ENCODE peak calls at places on chromosomes 5 and 9, in eight cellular contexts. F is stimulated activated CD4-positive, alpha-beta T cell treated with anti-CD3 and anti-CD28 coated beads, Interleukin-1b, Interleukin-23, amount 100 ng/mL, for 24 hours; B is left ventricle myocardium inferior; Y is foreskin fibroblast; S is LoVo; N is B cell; J is fibroblast of mammary gland; G is astrocyte. R is an unnamed sample.

GRCh38 chr9:127942152-127943010 is 4.7 kb upstream of the DPM2 start:
- DNase-seq in F (no peak), B (peak; percentile 71), Y (peak; percentile 50), S (peak; percentile 41), N (peak; percentile 63), J (peak; percentile 70), G (no peak), R (no peak)

GRCh38 chr9:128470560-128470959 is 14.8 kb downstream of the ODF2 start:
- DNase-seq in F (no peak), B (no peak), Y (peak; percentile 22), S (no peak), N (no peak), J (peak; percentile 75), G (peak; percentile 38), R (no peak)

GRCh38 chr5:120507826-120508463 is 43.8 kb downstream of the PRR16 start:
- DNase-seq in F (no peak), B (no peak), Y (no peak), S (no peak), N (no peak), J (no peak), G (no peak), R (no peak)

GRCh38 chr9:88713022-88713421 is 178.0 kb downstream of the NXNL2 start:
- DNase-seq in F (no peak), B (no peak), Y (no peak), S (no peak), N (no peak), J (no peak), G (no peak), R (no peak)

GRCh38 chr9:121331992-121332685 is 37.9 kb downstream of the STOM start:
- DNase-seq in F (no peak), B (no peak), Y (peak; percentile 36), S (no peak), N (no peak), J (peak; percentile 77), G (no peak), R (no peak)

GRCh38 chr9:11457809-11458785 is 845.3 kb upstream of the PTPRD start:
- DNase-seq in F (no peak), B (no peak), Y (no peak), S (no peak), N (no peak), J (peak; percentile 3), G (no peak), R (no peak)

GRCh38 chr5:146722361-146722779 is 156.2 kb downstream of the PPP2R2B start:
- DNase-seq in F (no peak), B (no peak), Y (no peak), S (no peak), N (no peak), J (peak; percentile 21), G (peak; percentile 67), R (no peak)

GRCh38 chr5:139402561-139403158 is 1.2 kb downstream of the SPATA24 start:
- DNase-seq in F (no peak), B (no peak), Y (no peak), S (no peak), N (no peak), J (no peak), G (no peak), R (no peak)

GRCh38 chr5:96408276-96408777 is 24.7 kb downstream of the PCSK1 start:
- DNase-seq in F (no peak), B (no peak), Y (peak; percentile 71), S (no peak), N (no peak), J (peak; percentile 96), G (peak; percentile 92), R (no peak)

GRCh38 chr9:88691811-88692210 is 156.8 kb downstream of the NXNL2 start:
- DNase-seq in F (no peak), B (no peak), Y (peak; percentile 35), S (no peak), N (no peak), J (peak; percentile 66), G (peak; percentile 55), R (no peak)

GRCh38 chr9:99430301-99430700 is 208.2 kb downstream of the SEC61B start:
- DNase-seq in F (no peak), B (no peak), Y (peak; percentile 78), S (no peak), N (no peak), J (peak; percentile 94), G (peak; percentile 88), R (no peak)

GRCh38 chr5:56807698-56808097 is 7.7 kb upstream of the MAP3K1 start:
- DNase-seq in F (no peak), B (no peak), Y (no peak), S (no peak), N (no peak), J (no peak), G (no peak), R (no peak)

GRCh38 chr5:146002491-146002890 is 66.1 kb downstream of the SH3RF2 start:
- DNase-seq in F (no peak), B (no peak), Y (no peak), S (no peak), N (no peak), J (no peak), G (no peak), R (no peak)

GRCh38 chr9:38486056-38486455 is 61.8 kb upstream of the IGFBPL1 start:
- DNase-seq in F (no peak), B (no peak), Y (no peak), S (no peak), N (no peak), J (no peak), G (no peak), R (no peak)

GRCh38 chr9:123401879-123402513 is 46.0 kb downstream of the CRB2 start:
- DNase-seq in F (no peak), B (no peak), Y (peak; percentile 49), S (peak; percentile 8), N (no peak), J (peak; percentile 45), G (peak; percentile 20), R (no peak)

GRCh38 chr5:56561-57290 is 35.2 kb upstream of the PLEKHG4B start:
- DNase-seq in F (no peak), B (no peak), Y (no peak), S (peak; percentile 51), N (no peak), J (peak; percentile 42), G (peak; percentile 26), R (peak; percentile 57)

GRCh38 chr9:92232190-92232589 is 61.3 kb downstream of the IARS1 start:
- DNase-seq in F (no peak), B (no peak), Y (no peak), S (no peak), N (no peak), J (no peak), G (no peak), R (no peak)

GRCh38 chr5:32076699-32077695 is 97.1 kb downstream of the GOLPH3 start:
- DNase-seq in F (peak; percentile 9), B (peak; percentile 50), Y (peak; percentile 36), S (peak; percentile 67), N (no peak), J (peak; percentile 64), G (peak; percentile 86), R (peak; percentile 47)

GRCh38 chr5:50874277-50874984 is 208.0 kb downstream of the PARP8 start:
- DNase-seq in F (no peak), B (no peak), Y (no peak), S (no peak), N (no peak), J (no peak), G (no peak), R (no peak)

GRCh38 chr5:54820346-54820745 is 165.0 kb downstream of the ESM1 start:
- DNase-seq in F (no peak), B (no peak), Y (no peak), S (no peak), N (no peak), J (peak; percentile 33), G (peak; percentile 76), R (no peak)

GRCh38 chr9:17847908-17848307 is 269.0 kb downstream of the SH3GL2 start:
- DNase-seq in F (no peak), B (no peak), Y (no peak), S (no peak), N (no peak), J (no peak), G (no peak), R (no peak)

GRCh38 chr9:80796662-80797426 is 892.5 kb downstream of the TLE1 start:
- DNase-seq in F (no peak), B (no peak), Y (no peak), S (no peak), N (no peak), J (peak; percentile 8), G (no peak), R (no peak)